ENCODE peak calls at places on chromosome 18, in nine cellular contexts. One of them, this sample, is unnamed.

GRCh38 chr18:45820144-45820745 is 5.2 kb upstream of the SIGLEC15 start:
- DNase-seq in endothelial cell: no peak
- DNase-seq in left ventricle myocardium inferior: no peak
- DNase-seq in foreskin fibroblast: no peak
- DNase-seq in omental fat pad: no peak
- DNase-seq in hepatocyte: no peak
- DNase-seq in coronary artery: no peak
- DNase-seq in BE2C: no peak
- DNase-seq in psoas muscle: no peak
- DNase-seq in this sample: no peak

GRCh38 chr18:59267511-59268126 is 5.6 kb downstream of the RAX start:
- DNase-seq in BE2C: no peak
- DNase-seq in psoas muscle: no peak
- DNase-seq in endothelial cell: no peak
- DNase-seq in hepatocyte: no peak
- DNase-seq in omental fat pad: no peak
- DNase-seq in coronary artery: no peak
- DNase-seq in foreskin fibroblast: no peak
- DNase-seq in left ventricle myocardium inferior: no peak
- DNase-seq in this sample: no peak

GRCh38 chr18:46623541-46623940 is 33.5 kb downstream of the LOXHD1 start:
- DNase-seq in coronary artery: peak
- DNase-seq in endothelial cell: peak
- DNase-seq in left ventricle myocardium inferior: peak
- DNase-seq in foreskin fibroblast: no peak
- DNase-seq in psoas muscle: no peak
- DNase-seq in BE2C: peak
- DNase-seq in hepatocyte: no peak
- DNase-seq in omental fat pad: no peak
- DNase-seq in this sample: no peak

GRCh38 chr18:62767321-62767720 is 52.0 kb downstream of the PHLPP1 start:
- DNase-seq in endothelial cell: no peak
- DNase-seq in BE2C: no peak
- DNase-seq in left ventricle myocardium inferior: no peak
- DNase-seq in omental fat pad: no peak
- DNase-seq in coronary artery: no peak
- DNase-seq in psoas muscle: no peak
- DNase-seq in hepatocyte: no peak
- DNase-seq in foreskin fibroblast: no peak
- DNase-seq in this sample: no peak

GRCh38 chr18:60624207-60624606 is 251.6 kb upstream of the MC4R start:
- DNase-seq in psoas muscle: no peak
- DNase-seq in endothelial cell: no peak
- DNase-seq in foreskin fibroblast: no peak
- DNase-seq in left ventricle myocardium inferior: no peak
- DNase-seq in hepatocyte: no peak
- DNase-seq in coronary artery: no peak
- DNase-seq in BE2C: peak
- DNase-seq in omental fat pad: no peak
- DNase-seq in this sample: no peak

GRCh38 chr18:10670856-10671255 is 145.0 kb downstream of the NAPG start:
- DNase-seq in BE2C: no peak
- DNase-seq in omental fat pad: no peak
- DNase-seq in coronary artery: no peak
- DNase-seq in left ventricle myocardium inferior: no peak
- DNase-seq in foreskin fibroblast: no peak
- DNase-seq in psoas muscle: no peak
- DNase-seq in endothelial cell: no peak
- DNase-seq in hepatocyte: no peak
- DNase-seq in this sample: no peak

GRCh38 chr18:74316257-74317180 is 880 bp downstream of the C18orf63 start:
- DNase-seq in hepatocyte: no peak
- DNase-seq in omental fat pad: no peak
- DNase-seq in BE2C: no peak
- DNase-seq in psoas muscle: no peak
- DNase-seq in left ventricle myocardium inferior: no peak
- DNase-seq in foreskin fibroblast: peak
- DNase-seq in coronary artery: no peak
- DNase-seq in endothelial cell: no peak
- DNase-seq in this sample: no peak

GRCh38 chr18:29157057-29157780 is 980.3 kb upstream of the CDH2 start:
- DNase-seq in BE2C: no peak
- DNase-seq in hepatocyte: no peak
- DNase-seq in omental fat pad: no peak
- DNase-seq in endothelial cell: no peak
- DNase-seq in coronary artery: no peak
- DNase-seq in foreskin fibroblast: no peak
- DNase-seq in left ventricle myocardium inferior: no peak
- DNase-seq in psoas muscle: no peak
- DNase-seq in this sample: no peak

GRCh38 chr18:75210274-75211001 is at the start of gene TSHZ1:
- DNase-seq in hepatocyte: peak
- DNase-seq in left ventricle myocardium inferior: no peak
- DNase-seq in psoas muscle: no peak
- DNase-seq in coronary artery: no peak
- DNase-seq in omental fat pad: no peak
- DNase-seq in BE2C: peak
- DNase-seq in foreskin fibroblast: peak
- DNase-seq in endothelial cell: peak
- DNase-seq in this sample: no peak

GRCh38 chr18:74116628-74117554 is 30.7 kb downstream of the FBXO15 start:
- DNase-seq in hepatocyte: peak
- DNase-seq in BE2C: no peak
- DNase-seq in endothelial cell: peak
- DNase-seq in psoas muscle: no peak
- DNase-seq in omental fat pad: no peak
- DNase-seq in foreskin fibroblast: peak
- DNase-seq in coronary artery: no peak
- DNase-seq in left ventricle myocardium inferior: no peak
- DNase-seq in this sample: no peak

GRCh38 chr18:3848316-3848715 is 398.3 kb downstream of the TGIF1 start:
- DNase-seq in endothelial cell: no peak
- DNase-seq in foreskin fibroblast: no peak
- DNase-seq in left ventricle myocardium inferior: no peak
- DNase-seq in coronary artery: no peak
- DNase-seq in omental fat pad: no peak
- DNase-seq in psoas muscle: no peak
- DNase-seq in BE2C: no peak
- DNase-seq in hepatocyte: no peak
- DNase-seq in this sample: no peak

DNA sequence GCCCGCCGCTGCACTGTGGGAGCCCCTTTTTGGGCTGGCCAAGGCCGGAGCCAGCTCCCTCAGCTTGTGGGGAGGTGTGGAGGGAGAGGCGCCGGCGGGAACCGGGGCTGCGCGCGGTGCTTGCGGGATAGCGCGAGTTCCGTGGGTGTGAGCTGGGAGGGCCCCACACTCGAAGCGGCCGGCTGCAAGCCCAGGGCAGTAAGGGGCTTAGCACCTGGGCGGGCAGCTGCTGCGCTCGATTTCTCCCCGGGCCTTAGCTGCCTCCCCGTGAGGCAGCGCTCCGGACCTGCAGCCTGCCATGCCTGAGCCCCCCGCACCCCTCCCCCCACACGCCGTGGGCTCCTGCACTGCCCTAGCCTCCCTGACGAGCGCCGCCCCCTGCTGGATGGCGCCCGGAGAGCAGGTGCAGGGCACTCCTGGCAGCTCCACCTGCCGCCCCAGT is 124.4 kb downstream of the CCDC178 start:
- DNase-seq in psoas muscle: no peak
- DNase-seq in endothelial cell: no peak
- DNase-seq in BE2C: no peak
- DNase-seq in foreskin fibroblast: no peak
- DNase-seq in omental fat pad: no peak
- DNase-seq in coronary artery: no peak
- DNase-seq in hepatocyte: peak
- DNase-seq in left ventricle myocardium inferior: no peak
- DNase-seq in this sample: no peak
- TF ChIP-seq CTCF in psoas muscle: no peak
- TF ChIP-seq CTCF in endothelial cell: peak
- TF ChIP-seq CTCF in BE2C: no peak
- TF ChIP-seq CTCF in foreskin fibroblast: no peak
- TF ChIP-seq CTCF in omental fat pad: no peak
- TF ChIP-seq CTCF in coronary artery: no peak
- TF ChIP-seq CTCF in hepatocyte: peak
- TF ChIP-seq CTCF in left ventricle myocardium inferior: no peak
- TF ChIP-seq CTCF in this sample: no peak

GRCh38 chr18:47932603-47933002 is 2.1 kb upstream of the SMAD2 start:
- DNase-seq in endothelial cell: no peak
- DNase-seq in hepatocyte: no peak
- DNase-seq in left ventricle myocardium inferior: no peak
- DNase-seq in omental fat pad: no peak
- DNase-seq in psoas muscle: no peak
- DNase-seq in BE2C: no peak
- DNase-seq in foreskin fibroblast: no peak
- DNase-seq in coronary artery: no peak
- DNase-seq in this sample: no peak

GRCh38 chr18:47930086-47930843 is at the start of gene SMAD2:
- DNase-seq in coronary artery: peak
- DNase-seq in endothelial cell: peak
- DNase-seq in foreskin fibroblast: peak
- DNase-seq in psoas muscle: peak
- DNase-seq in BE2C: no peak
- DNase-seq in hepatocyte: peak
- DNase-seq in left ventricle myocardium inferior: peak
- DNase-seq in omental fat pad: peak
- DNase-seq in this sample: peak

GRCh38 chr18:47930844-47931706 is 616 bp upstream of the SMAD2 start:
- DNase-seq in BE2C: peak
- DNase-seq in psoas muscle: peak
- DNase-seq in left ventricle myocardium inferior: peak
- DNase-seq in endothelial cell: peak
- DNase-seq in hepatocyte: peak
- DNase-seq in omental fat pad: peak
- DNase-seq in foreskin fibroblast: peak
- DNase-seq in coronary artery: peak
- DNase-seq in this sample: peak

GRCh38 chr18:47932170-47932569 is 1.7 kb upstream of the SMAD2 start:
- DNase-seq in psoas muscle: no peak
- DNase-seq in BE2C: no peak
- DNase-seq in hepatocyte: no peak
- DNase-seq in left ventricle myocardium inferior: no peak
- DNase-seq in coronary artery: no peak
- DNase-seq in foreskin fibroblast: no peak
- DNase-seq in endothelial cell: no peak
- DNase-seq in omental fat pad: no peak
- DNase-seq in this sample: no peak

GRCh38 chr18:47931707-47932103 is 1.2 kb upstream of the SMAD2 start:
- DNase-seq in hepatocyte: peak
- DNase-seq in left ventricle myocardium inferior: no peak
- DNase-seq in coronary artery: no peak
- DNase-seq in omental fat pad: no peak
- DNase-seq in BE2C: peak
- DNase-seq in endothelial cell: peak
- DNase-seq in foreskin fibroblast: peak
- DNase-seq in psoas muscle: no peak
- DNase-seq in this sample: no peak
- TF ChIP-seq CTCF in hepatocyte: no peak
- TF ChIP-seq CTCF in left ventricle myocardium inferior: no peak
- TF ChIP-seq CTCF in coronary artery: no peak
- TF ChIP-seq CTCF in omental fat pad: no peak
- TF ChIP-seq CTCF in BE2C: peak
- TF ChIP-seq CTCF in endothelial cell: no peak
- TF ChIP-seq CTCF in foreskin fibroblast: peak
- TF ChIP-seq CTCF in psoas muscle: no peak
- TF ChIP-seq CTCF in this sample: no peak

GRCh38 chr18:7177131-7177744 is 53.7 kb upstream of the LRRC30 start:
- DNase-seq in endothelial cell: peak
- DNase-seq in foreskin fibroblast: peak
- DNase-seq in psoas muscle: no peak
- DNase-seq in BE2C: peak
- DNase-seq in left ventricle myocardium inferior: no peak
- DNase-seq in hepatocyte: peak
- DNase-seq in coronary artery: no peak
- DNase-seq in omental fat pad: peak
- DNase-seq in this sample: no peak

GRCh38 chr18:7170292-7170691 is 52.7 kb upstream of the LAMA1 start:
- DNase-seq in left ventricle myocardium inferior: no peak
- DNase-seq in psoas muscle: no peak
- DNase-seq in hepatocyte: no peak
- DNase-seq in omental fat pad: no peak
- DNase-seq in foreskin fibroblast: no peak
- DNase-seq in BE2C: no peak
- DNase-seq in endothelial cell: no peak
- DNase-seq in coronary artery: no peak
- DNase-seq in this sample: no peak

GRCh38 chr18:7173216-7173615 is 55.6 kb upstream of the LAMA1 start:
- DNase-seq in endothelial cell: no peak
- DNase-seq in BE2C: no peak
- DNase-seq in psoas muscle: no peak
- DNase-seq in foreskin fibroblast: no peak
- DNase-seq in left ventricle myocardium inferior: no peak
- DNase-seq in omental fat pad: no peak
- DNase-seq in coronary artery: no peak
- DNase-seq in hepatocyte: no peak
- DNase-seq in this sample: no peak

GRCh38 chr18:7172611-7173010 is 55.0 kb upstream of the LAMA1 start:
- DNase-seq in left ventricle myocardium inferior: no peak
- DNase-seq in endothelial cell: no peak
- DNase-seq in hepatocyte: no peak
- DNase-seq in omental fat pad: no peak
- DNase-seq in foreskin fibroblast: no peak
- DNase-seq in psoas muscle: no peak
- DNase-seq in coronary artery: no peak
- DNase-seq in BE2C: no peak
- DNase-seq in this sample: no peak

DNA sequence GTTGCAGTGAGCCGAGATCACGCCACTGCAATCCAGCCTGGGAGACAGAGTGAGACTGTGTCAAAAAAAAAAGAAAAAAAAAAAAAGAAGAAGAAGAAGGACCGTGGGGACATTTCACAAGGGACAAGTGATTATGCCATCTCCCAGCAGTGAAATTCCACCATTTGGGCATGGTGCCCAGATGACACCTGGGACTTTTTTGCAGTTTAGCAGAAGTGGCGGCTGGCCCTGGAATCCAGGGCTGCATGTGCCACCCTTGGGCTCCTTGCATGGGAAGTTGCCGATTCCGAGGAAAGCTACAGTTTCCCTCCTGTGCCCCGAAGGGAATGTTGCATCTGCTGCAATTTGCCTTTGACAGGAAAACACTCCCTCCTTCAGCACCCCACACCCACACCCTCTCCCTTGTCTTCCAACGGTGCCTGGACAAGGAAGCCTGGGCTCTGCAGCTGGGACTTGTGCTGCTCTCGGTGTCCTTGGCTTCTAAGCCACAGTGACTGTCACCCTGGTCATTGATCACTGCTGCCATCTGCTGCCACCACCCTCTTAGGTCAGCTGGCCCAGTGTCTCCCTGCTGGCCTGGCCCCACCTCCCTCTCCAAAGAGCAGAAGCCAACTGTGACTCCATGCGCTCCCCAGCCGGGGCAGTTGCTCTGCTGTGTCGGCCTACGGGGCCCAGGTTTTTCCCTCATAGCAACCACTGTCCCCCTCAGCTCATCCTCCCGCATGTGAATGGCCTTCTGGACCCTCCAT is 56.4 kb upstream of the LRRC30 start:
- DNase-seq in hepatocyte: peak
- DNase-seq in left ventricle myocardium inferior: no peak
- DNase-seq in omental fat pad: no peak
- DNase-seq in endothelial cell: peak
- DNase-seq in coronary artery: no peak
- DNase-seq in psoas muscle: peak
- DNase-seq in BE2C: no peak
- DNase-seq in foreskin fibroblast: no peak
- DNase-seq in this sample: no peak
- TF ChIP-seq CTCF in hepatocyte: peak
- TF ChIP-seq CTCF in left ventricle myocardium inferior: peak
- TF ChIP-seq CTCF in omental fat pad: no peak
- TF ChIP-seq CTCF in endothelial cell: no peak
- TF ChIP-seq CTCF in coronary artery: no peak
- TF ChIP-seq CTCF in psoas muscle: peak
- TF ChIP-seq CTCF in BE2C: no peak
- TF ChIP-seq CTCF in foreskin fibroblast: no peak
- TF ChIP-seq CTCF in this sample: no peak

GRCh38 chr18:27491772-27492171 is 306.7 kb upstream of the CHST9 start:
- DNase-seq in hepatocyte: no peak
- DNase-seq in omental fat pad: no peak
- DNase-seq in psoas muscle: no peak
- DNase-seq in left ventricle myocardium inferior: no peak
- DNase-seq in foreskin fibroblast: no peak
- DNase-seq in coronary artery: no peak
- DNase-seq in BE2C: no peak
- DNase-seq in endothelial cell: no peak
- DNase-seq in this sample: no peak
- TF ChIP-seq CTCF in hepatocyte: no peak
- TF ChIP-seq CTCF in omental fat pad: no peak
- TF ChIP-seq CTCF in psoas muscle: no peak
- TF ChIP-seq CTCF in left ventricle myocardium inferior: no peak
- TF ChIP-seq CTCF in foreskin fibroblast: no peak
- TF ChIP-seq CTCF in coronary artery: no peak
- TF ChIP-seq CTCF in BE2C: no peak
- TF ChIP-seq CTCF in endothelial cell: no peak
- TF ChIP-seq CTCF in this sample: no peak